ENCODE peak calls at places on chromosomes 12 and 14, in seven cellular contexts. M is IMR-90, I is K562, G is AG09309, H is upper lobe of left lung, C is Panc1, J is right lobe of liver. K is an unnamed sample.

GRCh38 chr14:20387577-20387976 is 25.7 kb downstream of the TEP1 start:
- DNase-seq in C (no peak), M (no peak), I (no peak), J (no peak), H (no peak), G (no peak), K (no peak)

GRCh38 chr14:75200451-75200850 is 24.0 kb upstream of the TMED10 start:
- DNase-seq in I (no peak), C (no peak), M (no peak), J (no peak), G (no peak), H (peak; percentile 84), K (no peak)

GRCh38 chr12:3803865-3804472 is 51.1 kb upstream of the CRACR2A start:
- DNase-seq in C (peak; percentile 54), J (peak; percentile 85), I (peak; percentile 46), M (peak; percentile 72), H (peak; percentile 76), G (peak; percentile 20), K (peak; percentile 78)

GRCh38 chr12:10851243-10851858 is 2.1 kb upstream of the PRR4 start:
- DNase-seq in H (no peak), M (no peak), J (no peak), G (no peak), C (no peak), I (no peak), K (no peak)

GRCh38 chr12:124196236-124196635 is 98.7 kb upstream of the RFLNA start:
- DNase-seq in H (no peak), I (no peak), C (no peak), J (no peak), G (no peak), M (no peak), K (no peak)

GRCh38 chr12:103495783-103496456 is at the start of gene C12orf42:
- DNase-seq in G (no peak), M (no peak), C (peak; percentile 5), I (peak; percentile 16), H (no peak), J (no peak), K (peak; percentile 15)

GRCh38 chr14:99274346-99275221 is 2.6 kb upstream of the BCL11B start:
- DNase-seq in C (no peak), J (no peak), H (peak; percentile 38), M (peak; percentile 37), I (peak; percentile 29), G (peak; percentile 5), K (peak; percentile 32)

GRCh38 chr12:5473076-5473475 is 41.2 kb downstream of the NTF3 start:
- DNase-seq in I (no peak), M (peak; percentile 61), H (no peak), J (no peak), C (no peak), G (no peak), K (no peak)

GRCh38 chr12:92899388-92900001 is 29.6 kb downstream of the EEA1 start:
- DNase-seq in I (no peak), G (peak; percentile 94), C (peak; percentile 91), J (peak; percentile 64), H (peak; percentile 34), M (peak; percentile 99), K (peak; percentile 100)

GRCh38 chr14:99503848-99504453 is 22.7 kb downstream of the CCNK start:
- DNase-seq in I (no peak), C (no peak), H (no peak), G (no peak), M (no peak), J (no peak), K (no peak)

GRCh38 chr12:40980346-40981005 is 207.6 kb upstream of the PDZRN4 start:
- DNase-seq in G (no peak), C (no peak), H (no peak), J (no peak), M (peak; percentile 2), I (no peak), K (no peak)

GRCh38 chr14:100654814-100655795 is 67.9 kb upstream of the BEGAIN start:
- DNase-seq in G (no peak), I (peak; percentile 72), M (no peak), J (peak; percentile 67), H (no peak), C (no peak), K (no peak)

GRCh38 chr12:110704750-110705149 is 15.8 kb upstream of the HVCN1 start:
- DNase-seq in M (no peak), G (no peak), J (no peak), H (no peak), C (no peak), I (no peak), K (no peak)

GRCh38 chr14:105738638-105739037 is 212.3 kb downstream of the TMEM121 start:
- DNase-seq in H (no peak), G (no peak), M (no peak), J (no peak), I (no peak), C (no peak), K (no peak)

GRCh38 chr14:99731536-99732435 is 47.7 kb downstream of the CYP46A1 start:
- DNase-seq in I (no peak), M (no peak), C (no peak), J (peak; percentile 53), G (no peak), H (peak; percentile 17), K (no peak)

GRCh38 chr12:2974560-2974971 is 15.4 kb downstream of the TEAD4 start:
- DNase-seq in H (no peak), G (no peak), M (peak; percentile 37), I (no peak), C (no peak), J (no peak), K (peak; percentile 40)

GRCh38 chr14:19823178-19823577 is 19.6 kb downstream of the OR4N2 start:
- DNase-seq in J (no peak), M (no peak), H (no peak), G (no peak), C (no peak), I (no peak), K (no peak)

GRCh38 chr12:127773520-127773919 is 493.4 kb upstream of the TMEM132C start:
- DNase-seq in J (no peak), G (no peak), M (no peak), I (no peak), C (no peak), H (no peak), K (no peak)
- TF ChIP-seq CTCF in J (no peak), G (no peak), M (no peak), I (peak; percentile 8), C (peak; percentile 23), H (no peak), K (no peak)

GRCh38 chr12:29640589-29641345 is 143.0 kb downstream of the TMTC1 start:
- DNase-seq in C (no peak), J (peak; percentile 79), I (peak; percentile 7), M (peak; percentile 68), H (no peak), G (no peak), K (peak; percentile 57)
- H3K4me3 ChIP-seq in C (no peak overlapping the region), J (peak overlapping the region; percentile 4), I (no peak overlapping the region), M (no peak overlapping the region), H (no peak overlapping the region), G (no peak overlapping the region), K (no peak overlapping the region)

GRCh38 chr14:39491134-39491541 is 58.9 kb upstream of the FBXO33 start:
- DNase-seq in C (peak; percentile 4), H (no peak), M (peak; percentile 52), J (no peak), I (peak; percentile 7), G (peak; percentile 5), K (peak; percentile 74)
- TF ChIP-seq CTCF in C (peak; percentile 53), H (no peak), M (peak; percentile 53), J (peak; percentile 57), I (peak; percentile 41), G (peak; percentile 32), K (peak; percentile 20)

GRCh38 chr12:95217377-95218163 is at the start of the genes FGD6 and VEZT:
- DNase-seq in H (peak; percentile 99), M (peak; percentile 99), I (peak; percentile 97), J (peak; percentile 99), G (peak; percentile 94), C (peak; percentile 96), K (peak; percentile 99)

GRCh38 chr12:95213928-95214327 is 3.3 kb downstream of the FGD6 start:
- DNase-seq in M (no peak), J (no peak), I (no peak), C (no peak), H (no peak), G (no peak), K (no peak)

GRCh38 chr12:95214466-95214865 is 2.8 kb downstream of the FGD6 start:
- DNase-seq in I (no peak), C (no peak), G (no peak), H (no peak), M (no peak), J (no peak), K (no peak)

GRCh38 chr12:95216704-95217376 is 427 bp downstream of the FGD6 start:
- DNase-seq in I (no peak), M (no peak), C (no peak), G (no peak), J (no peak), H (no peak), K (no peak)

GRCh38 chr12:95215925-95216324 is 1.3 kb downstream of the FGD6 start:
- DNase-seq in J (no peak), C (no peak), G (no peak), M (peak; percentile 75), H (no peak), I (peak; percentile 54), K (peak; percentile 74)
- H3K4me3 ChIP-seq in J (peak overlapping the region; percentile 82), C (peak overlapping the region; percentile 78), G (no peak overlapping the region), M (peak overlapping the region; percentile 81), H (peak overlapping the region; percentile 81), I (peak overlapping the region; percentile 70), K (peak overlapping the region; percentile 82)

DNA sequence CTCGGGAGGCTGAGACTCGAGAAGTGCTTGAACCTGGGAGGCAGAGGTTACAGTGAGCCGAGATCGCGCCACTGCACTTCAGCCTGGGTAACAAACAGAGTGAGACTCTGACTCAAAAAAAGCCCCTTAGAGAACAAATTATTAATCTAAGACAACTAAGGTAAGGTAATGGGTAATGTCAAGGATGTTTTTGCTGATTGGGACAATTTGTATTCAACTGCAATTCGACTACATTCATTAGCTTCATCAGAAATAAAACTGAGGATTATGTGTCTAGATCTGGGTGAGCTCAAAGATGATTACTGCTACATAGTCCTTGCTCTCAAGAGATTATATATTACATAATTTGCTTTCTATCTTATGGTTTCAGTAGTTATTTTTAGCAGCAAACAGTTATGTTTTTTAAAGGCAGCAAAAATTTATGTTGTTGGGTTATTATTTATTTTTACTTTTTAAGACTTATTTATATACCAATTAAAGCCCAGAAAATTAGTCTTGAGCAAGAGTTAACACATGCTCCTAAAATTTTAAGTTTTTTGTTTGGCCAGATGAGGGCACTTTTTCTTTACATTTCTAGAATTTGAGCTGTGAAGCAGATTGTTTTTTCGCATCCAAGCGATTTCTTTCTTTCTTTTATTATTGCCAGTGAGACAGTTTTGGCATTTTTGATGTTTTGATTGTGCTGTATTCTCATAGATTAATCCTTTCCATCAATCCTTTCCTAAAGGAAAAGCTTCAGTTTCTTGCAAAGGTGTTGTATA is 52.3 kb downstream of the PLEKHA5 start:
- DNase-seq in C (no peak), J (no peak), G (no peak), M (no peak), I (no peak), H (no peak), K (peak; percentile 50)
- TF ChIP-seq CTCF in C (peak; percentile 12), J (no peak), G (no peak), M (peak; percentile 37), I (peak; percentile 26), H (no peak), K (peak; percentile 17)

GRCh38 chr12:112393328-112393727 is 11.1 kb upstream of the HECTD4 start:
- DNase-seq in M (no peak), H (no peak), C (no peak), G (no peak), J (no peak), I (no peak), K (no peak)
- H3K4me3 ChIP-seq in M (no peak overlapping the region), H (no peak overlapping the region), C (no peak overlapping the region), G (no peak overlapping the region), J (no peak overlapping the region), I (no peak overlapping the region), K (no peak overlapping the region)

K was measured in fibroblast of the aortic adventitia.